ENCODE peak calls at places on chromosomes 16 and 17, in eight cellular contexts. T is iPS-NIHi11; Z is GM19239; N is astrocyte of the spinal cord; G is activated T-helper 9 cell treated with anti-CD3 and anti-CD28 coated beads, Interleukin-2, amount 50 U/mL, for 16 hours; J is GM03348; S is stimulated activated CD8-positive, alpha-beta memory T cell treated with anti-CD3 and anti-CD28 coated beads, Interleukin-4, amount 100 ng/mL, for 24 hours; I is CD8-positive, alpha-beta T cell. X is an unnamed sample.
A peak's percentile ranks its signal among the peaks of the same experiment; 100 is the strongest.

GRCh38 chr17:45129940-45130639 is 2.2 kb downstream of the PLCD3 start:
- DNase-seq in Z (no peak), J (no peak), T (no peak), N (no peak), S (no peak), G (no peak), I (no peak), X (no peak)

GRCh38 chr17:83190601-83191387 is 111.4 kb downstream of the METRNL start:
- DNase-seq in Z (no peak), S (no peak), G (no peak), N (no peak), I (no peak), T (no peak), J (no peak), X (no peak)

GRCh38 chr17:75240394-75241142 is 20.8 kb downstream of the GGA3 start:
- DNase-seq in I (peak; percentile 36), Z (no peak), N (peak; percentile 13), J (peak; percentile 71), S (no peak), G (no peak), T (peak; percentile 94), X (no peak)

GRCh38 chr16:27841911-27842310 is 221.6 kb downstream of the GSG1L start:
- DNase-seq in N (no peak), Z (no peak), G (no peak), I (no peak), T (no peak), J (no peak), S (no peak), X (no peak)

GRCh38 chr17:45149669-45150603 is 1.7 kb downstream of the HEXIM1 start:
- DNase-seq in S (no peak), I (peak; percentile 33), J (peak; percentile 41), Z (no peak), G (no peak), N (peak; percentile 59), T (peak; percentile 14), X (peak; percentile 73)

GRCh38 chr16:1029259-1029545 is 43.3 kb upstream of the SSTR5 start:
- DNase-seq in N (no peak), G (no peak), I (no peak), S (no peak), J (no peak), Z (no peak), T (no peak), X (no peak)

GRCh38 chr17:67959510-67959909 is 36.8 kb downstream of the C17orf58 start:
- DNase-seq in I (no peak), N (no peak), T (peak; percentile 43), G (no peak), S (no peak), Z (no peak), J (no peak), X (no peak)

GRCh38 chr17:66786101-66786500 is 48.8 kb upstream of the CACNG5 start:
- DNase-seq in I (no peak), N (no peak), Z (no peak), S (no peak), G (no peak), T (no peak), J (no peak), X (no peak)

GRCh38 chr16:47826070-47826469 is 329.7 kb downstream of the ABCC12 start:
- DNase-seq in S (no peak), I (no peak), G (no peak), Z (no peak), T (no peak), J (no peak), N (no peak), X (no peak)

GRCh38 chr16:14409563-14409962 is 220.5 kb downstream of the PARN start:
- DNase-seq in G (no peak), I (no peak), Z (no peak), S (no peak), N (peak; percentile 91), J (peak; percentile 84), T (no peak), X (no peak)

GRCh38 chr16:79008036-79008868 is 592.3 kb downstream of the MAF start:
- DNase-seq in I (no peak), N (no peak), T (no peak), S (no peak), J (no peak), G (no peak), Z (no peak), X (no peak)

GRCh38 chr16:4142268-4142667 is 26.0 kb upstream of the ADCY9 start:
- DNase-seq in J (no peak), G (no peak), T (no peak), N (no peak), S (no peak), I (no peak), Z (no peak), X (peak; percentile 39)

GRCh38 chr17:69898606-69899005 is 176.4 kb upstream of the KCNJ16 start:
- DNase-seq in T (no peak), N (peak; percentile 42), G (no peak), S (no peak), I (no peak), Z (no peak), J (peak; percentile 39), X (no peak)